ENCODE peak calls at places on chromosomes 7 and 10, in nine cellular contexts. V, R, D, M, E, K, F, W and I are unnamed samples.
A peak's percentile ranks its signal among the peaks of the same experiment; 100 is the strongest.

GRCh38 chr7:32958046-32959025 is 1.1 kb downstream of the FKBP9 start:
- DNase-seq in W (no peak), V (no peak), E (peak; percentile 39), R (peak; percentile 62), D (peak; percentile 57), M (peak; percentile 90), F (no peak), K (no peak), I (peak; percentile 68)

GRCh38 chr10:48454302-48455054 is 148.0 kb downstream of the MAPK8 start:
- DNase-seq in F (no peak), V (no peak), K (no peak), R (peak; percentile 28), W (no peak), M (peak; percentile 74), D (no peak), E (no peak), I (no peak)

GRCh38 chr10:122468923-122469781 is 7.8 kb downstream of the HTRA1 start:
- DNase-seq in V (peak; percentile 67), D (no peak), K (no peak), F (no peak), E (peak; percentile 89), M (peak; percentile 94), W (no peak), R (no peak), I (peak; percentile 98)

GRCh38 chr7:4072161-4072925 is 609.8 kb upstream of the FOXK1 start:
- DNase-seq in D (no peak), R (no peak), M (peak; percentile 65), K (no peak), F (no peak), E (no peak), W (no peak), V (no peak), I (no peak)

GRCh38 chr10:47449102-47449978 is 34.6 kb downstream of the ANXA8 start:
- DNase-seq in E (no peak), W (no peak), F (no peak), D (no peak), M (no peak), V (no peak), K (no peak), R (no peak), I (no peak)

GRCh38 chr10:48656241-48656921 is 28.3 kb upstream of the WDFY4 start:
- DNase-seq in F (peak; percentile 92), E (peak; percentile 73), R (peak; percentile 93), M (peak; percentile 98), W (peak; percentile 100), V (peak; percentile 57), D (peak; percentile 93), K (peak; percentile 90), I (peak; percentile 72)

GRCh38 chr10:132891313-132891712 is 51.1 kb downstream of the CFAP46 start:
- DNase-seq in K (no peak), W (no peak), F (no peak), E (no peak), M (peak; percentile 23), V (no peak), R (no peak), D (no peak), I (no peak)

GRCh38 chr7:127895360-127895759 is 135.9 kb downstream of the LRRC4 start:
- DNase-seq in F (no peak), M (no peak), E (no peak), W (no peak), R (no peak), D (no peak), K (no peak), V (no peak), I (no peak)

GRCh38 chr10:61990761-61991135 is 89.2 kb downstream of the ARID5B start:
- DNase-seq in W (no peak), M (no peak), V (no peak), R (no peak), K (no peak), D (no peak), E (peak; percentile 18), F (no peak), I (no peak)

GRCh38 chr7:139777948-139778841 is at the start of gene HIPK2:
- DNase-seq in M (peak; percentile 92), D (peak; percentile 83), E (peak; percentile 54), W (peak; percentile 94), V (no peak), K (no peak), F (peak; percentile 94), R (peak; percentile 85), I (no peak)

GRCh38 chr10:11741608-11742007 is 574 bp upstream of the ECHDC3 start:
- DNase-seq in M (peak; percentile 81), R (no peak), F (no peak), E (no peak), W (peak; percentile 71), K (no peak), D (no peak), V (no peak), I (no peak)
- H3K4me3 ChIP-seq in M (no peak overlapping the region), R (no peak overlapping the region), F (no peak overlapping the region), E (peak overlapping the region; percentile 57), W (peak overlapping the region; percentile 60), K (peak overlapping the region; percentile 72), D (peak overlapping the region; percentile 22), V (peak overlapping the region; percentile 49), I (peak overlapping the region; percentile 62)

GRCh38 chr10:6482737-6483362 is 97.2 kb downstream of the PRKCQ start:
- DNase-seq in V (no peak), K (no peak), W (no peak), E (no peak), D (no peak), M (no peak), R (no peak), F (no peak), I (no peak)

GRCh38 chr10:6473901-6474370 is 106.1 kb downstream of the PRKCQ start:
- DNase-seq in M (no peak), R (no peak), D (no peak), K (peak; percentile 11), V (no peak), E (no peak), F (no peak), W (no peak), I (peak; percentile 16)

GRCh38 chr10:6473430-6473829 is 106.6 kb downstream of the PRKCQ start:
- DNase-seq in F (no peak), E (no peak), K (no peak), V (no peak), D (peak; percentile 9), M (no peak), W (no peak), R (no peak), I (no peak)

GRCh38 chr10:6476989-6477388 is 103.1 kb downstream of the PRKCQ start:
- DNase-seq in E (no peak), M (no peak), K (no peak), D (no peak), F (no peak), R (no peak), W (no peak), V (no peak), I (peak; percentile 82)

GRCh38 chr10:6478722-6479121 is 101.4 kb downstream of the PRKCQ start:
- DNase-seq in F (peak; percentile 12), R (no peak), V (no peak), K (no peak), D (no peak), W (no peak), E (no peak), M (no peak), I (no peak)
- TF ChIP-seq CTCF in F (peak; percentile 22), R (no peak), V (no peak), K (no peak), D (no peak), W (no peak), E (no peak), M (no peak), I (no peak)

GRCh38 chr7:40883826-40884225 is 749.0 kb downstream of the SUGCT start:
- DNase-seq in D (no peak), M (no peak), K (no peak), F (no peak), E (no peak), R (no peak), W (no peak), V (no peak), I (no peak)

GRCh38 chr7:40881405-40881926 is 746.7 kb downstream of the SUGCT start:
- DNase-seq in W (no peak), E (no peak), M (no peak), D (no peak), V (no peak), F (no peak), K (no peak), R (no peak), I (no peak)

GRCh38 chr7:40885503-40885902 is 750.7 kb downstream of the SUGCT start:
- DNase-seq in W (no peak), F (no peak), D (no peak), V (peak; percentile 22), M (no peak), E (peak; percentile 44), K (no peak), R (no peak), I (peak; percentile 39)

GRCh38 chr7:40882071-40882658 is 747.4 kb downstream of the SUGCT start:
- DNase-seq in V (no peak), K (no peak), R (no peak), F (no peak), D (no peak), E (no peak), M (no peak), W (no peak), I (no peak)

DNA sequence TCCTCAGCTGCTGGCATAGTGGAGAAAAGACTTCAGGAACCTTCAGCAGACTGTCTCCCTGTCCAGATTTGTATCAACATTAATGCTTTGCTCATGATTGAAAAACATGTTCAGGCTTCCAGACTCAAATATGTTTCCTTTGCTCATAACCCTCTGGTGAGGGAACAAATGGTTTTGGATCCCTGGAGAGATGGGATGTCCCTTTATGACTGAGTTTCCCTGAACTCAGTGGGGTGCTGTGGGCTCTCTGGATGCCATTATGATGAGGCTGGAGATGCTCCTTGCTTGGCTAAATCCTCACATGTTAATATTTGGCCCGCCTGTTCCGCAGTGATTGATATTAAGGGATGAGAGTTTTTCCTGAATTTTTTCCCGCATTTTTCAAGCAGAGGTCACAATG is 749.4 kb downstream of the SUGCT start:
- DNase-seq in R (no peak), M (no peak), D (no peak), V (no peak), F (no peak), K (no peak), E (peak; percentile 36), W (no peak), I (no peak)
- H3K4me3 ChIP-seq in R (no peak overlapping the region), M (no peak overlapping the region), D (no peak overlapping the region), V (no peak overlapping the region), F (no peak overlapping the region), K (no peak overlapping the region), E (no peak overlapping the region), W (no peak overlapping the region), I (no peak overlapping the region)

DNA sequence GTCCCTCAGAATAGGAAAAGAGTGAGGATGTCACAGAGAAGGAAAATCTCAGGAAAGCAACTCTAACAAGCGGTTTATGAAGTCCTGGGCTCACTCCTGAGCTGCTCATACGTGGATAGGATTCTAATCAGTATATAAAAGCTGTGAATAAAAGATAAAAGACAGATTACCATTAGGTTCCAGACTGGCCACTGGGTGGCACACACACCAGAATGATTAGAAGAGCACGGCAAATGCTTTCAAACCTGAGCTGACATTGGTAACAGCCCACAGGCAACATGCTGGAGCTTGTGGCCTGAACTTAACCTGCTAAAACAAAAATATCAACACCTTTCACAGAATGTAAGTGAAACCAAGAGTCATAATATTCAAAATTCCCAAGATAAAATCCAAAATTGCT is 370.8 kb downstream of the GRID1 start:
- DNase-seq in E (no peak), D (no peak), M (no peak), F (peak; percentile 55), W (no peak), R (no peak), V (no peak), K (peak; percentile 20), I (peak; percentile 73)
- TF ChIP-seq CTCF in E (peak; percentile 30), D (no peak), M (no peak), F (peak; percentile 59), W (no peak), R (no peak), V (no peak), K (peak; percentile 43), I (peak; percentile 61)